ENCODE peak calls at places on chromosome 12, in six cellular contexts. E is WTC11; D is NCI-H82; T is T-cell; L is NCI-H2107; H is activated CD4-positive, alpha-beta T cell treated with anti-CD3 and anti-CD28 coated beads, Interleukin-2, amount 10 ng/mL, durations not matched to agents 7 days and 5 days. N is an unnamed sample.

GRCh38 chr12:4383304-4383865 is 3.9 kb upstream of the FGF23 start:
- DNase-seq in E (peak), D (peak), T (no peak), L (no peak), H (no peak), N (peak)

GRCh38 chr12:104596876-104597833 is 140.4 kb downstream of the CHST11 start:
- DNase-seq in E (no peak), D (no peak), T (no peak), L (no peak), H (no peak), N (no peak)

GRCh38 chr12:122437656-122438121 is 15.2 kb upstream of the CLIP1 start:
- DNase-seq in E (no peak), D (no peak), T (no peak), L (no peak), H (no peak), N (no peak)

GRCh38 chr12:67515679-67516363 is 132.7 kb upstream of the DYRK2 start:
- DNase-seq in E (no peak), D (peak), T (peak), L (peak), H (peak), N (no peak)

GRCh38 chr12:13534242-13534641 is 337.7 kb downstream of the EMP1 start:
- DNase-seq in E (no peak), D (no peak), T (no peak), L (no peak), H (no peak), N (no peak)

GRCh38 chr12:26319511-26319910 is 124.1 kb downstream of the SSPN start:
- DNase-seq in E (no peak), D (no peak), T (no peak), L (no peak), H (no peak), N (no peak)

GRCh38 chr12:132475304-132476037 is 14.5 kb upstream of the FBRSL1 start:
- DNase-seq in E (no peak), D (peak), T (no peak), L (no peak), H (peak), N (no peak)

GRCh38 chr12:46933947-46934346 is 108.2 kb upstream of the SLC38A4 start:
- DNase-seq in E (no peak), D (peak), T (no peak), L (no peak), H (no peak), N (peak)

GRCh38 chr12:62693291-62694040 is 226.8 kb downstream of the MON2 start:
- DNase-seq in E (no peak), D (peak), T (no peak), L (no peak), H (no peak), N (no peak)

GRCh38 chr12:75823475-75823874 is 208.1 kb downstream of the PHLDA1 start:
- DNase-seq in E (no peak), D (peak), T (no peak), L (no peak), H (no peak), N (no peak)

GRCh38 chr12:127515941-127516340 is 751.0 kb upstream of the TMEM132C start:
- DNase-seq in E (no peak), D (no peak), T (no peak), L (no peak), H (no peak), N (no peak)

GRCh38 chr12:121957831-121958515 is 39.6 kb downstream of the CFAP251 start:
- DNase-seq in E (no peak), D (no peak), T (no peak), L (no peak), H (no peak), N (no peak)

GRCh38 chr12:119175115-119175514 is 3.6 kb upstream of the HSPB8 start:
- DNase-seq in E (no peak), D (no peak), T (no peak), L (no peak), H (no peak), N (no peak)

GRCh38 chr12:19771858-19772257 is 332.6 kb downstream of the AEBP2 start:
- DNase-seq in E (no peak), D (no peak), T (no peak), L (no peak), H (no peak), N (no peak)

N was measured in Kasumi-1.